ENCODE peak calls at places on chromosomes 1 and 21, in five cellular contexts. P, J, I, G and Y are unnamed samples.

GRCh38 chr21:45456014-45456835 is 51.3 kb downstream of the COL18A1 start:
- DNase-seq in P (no peak), I (no peak), G (no peak), J (no peak), Y (no peak)

GRCh38 chr21:36124395-36124794 is 10.5 kb upstream of the CBR3 start:
- DNase-seq in P (no peak), I (no peak), G (peak; percentile 25), J (no peak), Y (no peak)

GRCh38 chr1:186813420-186813819 is 15.3 kb upstream of the PLA2G4A start:
- DNase-seq in P (no peak), G (no peak), I (no peak), J (peak; percentile 63), Y (no peak)

GRCh38 chr1:31848381-31848897 is 32.6 kb upstream of the SPOCD1 start:
- DNase-seq in J (no peak), P (peak; percentile 52), I (no peak), G (no peak), Y (no peak)

GRCh38 chr1:33388989-33389771 is 41.7 kb downstream of the PHC2 start:
- DNase-seq in G (no peak), I (peak; percentile 88), P (no peak), J (no peak), Y (no peak)

GRCh38 chr21:32940079-32941014 is 85.4 kb upstream of the OLIG2 start:
- DNase-seq in I (peak; percentile 52), G (no peak), J (peak; percentile 35), P (peak; percentile 47), Y (no peak)

GRCh38 chr1:35408925-35409324 is 140.4 kb downstream of the ZMYM4 start:
- DNase-seq in I (no peak), G (no peak), P (no peak), J (no peak), Y (no peak)

GRCh38 chr1:210072129-210072528 is 134.1 kb downstream of the SYT14 start:
- DNase-seq in P (no peak), J (no peak), I (no peak), G (no peak), Y (no peak)

GRCh38 chr21:45778686-45779085 is 135.2 kb downstream of the PCBP3 start:
- DNase-seq in G (no peak), P (no peak), J (no peak), I (no peak), Y (no peak)

GRCh38 chr1:183604048-183604808 is 14.0 kb upstream of the NCF2 start:
- DNase-seq in G (peak; percentile 65), I (peak; percentile 78), J (no peak), P (no peak), Y (no peak)

GRCh38 chr21:31119199-31119598 is 80.9 kb upstream of the KRTAP19-8 start:
- DNase-seq in P (no peak), J (no peak), I (no peak), G (no peak), Y (no peak)

GRCh38 chr1:55833452-55834160 is 618.4 kb upstream of the USP24 start:
- DNase-seq in J (no peak), I (peak; percentile 86), G (no peak), P (no peak), Y (no peak)

GRCh38 chr21:31316072-31316471 is 28.0 kb downstream of the TIAM1 start:
- DNase-seq in I (no peak), G (no peak), J (no peak), P (no peak), Y (no peak)

GRCh38 chr1:159936284-159936904 is 9.0 kb downstream of the IGSF9 start:
- DNase-seq in P (peak; percentile 89), I (peak; percentile 41), J (no peak), G (peak; percentile 77), Y (peak; percentile 51)

GRCh38 chr1:85109475-85109874 is 61.2 kb upstream of the MCOLN3 start:
- DNase-seq in J (peak; percentile 62), G (peak; percentile 72), P (peak; percentile 33), I (peak; percentile 82), Y (peak; percentile 40)

GRCh38 chr1:75632350-75632949 is 21.5 kb upstream of the SLC44A5 start:
- DNase-seq in I (peak; percentile 37), J (peak; percentile 40), P (no peak), G (no peak), Y (no peak)
- TF ChIP-seq CTCF in I (peak; percentile 80), J (peak; percentile 65), P (peak; percentile 57), G (peak; percentile 57), Y (peak; percentile 62)

GRCh38 chr1:23594149-23594917 is 35.0 kb upstream of the ID3 start:
- DNase-seq in P (no peak), I (no peak), G (no peak), J (no peak), Y (no peak)

GRCh38 chr1:23592209-23592905 is 33.1 kb upstream of the ID3 start:
- DNase-seq in P (no peak), G (no peak), J (peak; percentile 87), I (no peak), Y (no peak)

GRCh38 chr1:23593556-23594148 is 34.4 kb upstream of the ID3 start:
- DNase-seq in G (no peak), P (no peak), J (peak; percentile 94), I (no peak), Y (no peak)

GRCh38 chr1:23591460-23592208 is 32.3 kb upstream of the ID3 start:
- DNase-seq in P (peak; percentile 46), G (no peak), J (no peak), I (no peak), Y (no peak)

DNA sequence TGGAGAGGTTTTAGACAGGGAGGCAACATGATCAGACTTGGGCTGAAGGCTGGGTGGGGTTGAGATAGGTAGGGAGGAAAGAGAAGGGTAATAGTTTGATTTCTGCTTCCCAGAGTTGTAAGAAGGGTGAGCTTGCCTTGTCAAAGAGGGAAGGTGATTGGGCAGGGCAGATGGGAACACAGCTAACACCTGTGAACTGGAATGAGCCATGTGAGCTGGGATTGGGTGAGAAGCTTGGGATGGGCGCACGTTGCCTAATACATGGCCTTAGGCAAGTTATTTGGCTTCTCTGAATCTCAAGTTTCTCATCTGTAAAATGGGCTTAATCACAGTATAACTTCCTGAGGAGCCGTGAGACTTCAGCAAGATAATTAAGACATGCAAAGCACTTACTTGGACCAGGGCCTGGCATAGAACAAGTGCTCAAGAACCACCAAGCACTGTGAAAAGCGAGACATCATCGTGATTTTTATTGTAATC is 33.8 kb upstream of the ID3 start:
- DNase-seq in J (peak; percentile 98), G (no peak), I (no peak), P (no peak), Y (no peak)
- H3K4me3 ChIP-seq in J (no peak overlapping the region), G (no peak overlapping the region), I (no peak overlapping the region), P (no peak overlapping the region), Y (no peak overlapping the region)

DNA sequence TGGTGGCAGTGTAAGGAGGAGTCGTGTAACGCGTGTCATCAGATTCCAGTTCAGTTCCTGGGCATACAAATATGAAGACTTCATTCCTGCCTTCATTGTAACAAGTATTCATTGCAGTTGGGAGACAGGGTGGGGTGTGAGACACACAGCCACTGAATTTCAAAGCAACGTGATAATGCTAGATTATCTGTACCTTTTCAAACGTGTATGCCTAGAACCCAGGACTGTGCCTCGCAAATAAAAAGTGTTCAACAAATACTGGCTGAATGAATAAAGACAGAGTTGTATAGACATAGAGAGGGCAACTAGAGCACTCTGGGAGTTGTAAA is 571 bp upstream of the YOD1 start:
- DNase-seq in I (no peak), J (no peak), G (no peak), P (no peak), Y (no peak)
- H3K27me3 ChIP-seq in I (no peaks in the 10 kb centered on the region), J (no peaks in the 10 kb centered on the region), G (no peaks in the 10 kb centered on the region), P (no peaks in the 10 kb centered on the region), Y (no peaks in the 10 kb centered on the region)

GRCh38 chr1:89953072-89953626 is 41.8 kb upstream of the ZNF326 start:
- DNase-seq in I (peak; percentile 77), P (peak; percentile 10), G (no peak), J (peak; percentile 97), Y (no peak)
- TF ChIP-seq CTCF in I (no peak), P (no peak), G (no peak), J (no peak), Y (no peak)